ENCODE peak calls at places on chromosomes 4 and X, in five cellular contexts. C is K562, V is GM12892, N is HCT116, O is H1. I is an unnamed sample.

GRCh38 chrX:111040377-111041017 is 55.5 kb upstream of the PAK3 start:
- DNase-seq in C (no peak), V (no peak), N (no peak), O (no peak), I (no peak)

GRCh38 chr4:102825261-102826071 is 1.9 kb downstream of the UBE2D3 start:
- DNase-seq in C (no peak), V (no peak), N (peak; percentile 53), O (no peak), I (peak; percentile 39)

GRCh38 chr4:56927196-56927595 is 19.5 kb downstream of the REST start:
- DNase-seq in C (no peak), V (no peak), N (no peak), O (no peak), I (no peak)

GRCh38 chr4:22434895-22435294 is 81.0 kb downstream of the ADGRA3 start:
- DNase-seq in C (peak; percentile 12), V (no peak), N (peak; percentile 13), O (no peak), I (peak; percentile 8)

GRCh38 chr4:85681194-85681803 is 206.3 kb downstream of the ARHGAP24 start:
- DNase-seq in C (no peak), V (no peak), N (no peak), O (no peak), I (no peak)

GRCh38 chr4:78863991-78864390 is 75.2 kb downstream of the PAQR3 start:
- DNase-seq in C (no peak), V (no peak), N (no peak), O (no peak), I (no peak)

GRCh38 chr4:24730256-24731001 is 64.9 kb upstream of the SOD3 start:
- DNase-seq in C (no peak), V (no peak), N (no peak), O (no peak), I (no peak)

GRCh38 chrX:13899607-13900006 is 82.7 kb upstream of the GPM6B start:
- DNase-seq in C (no peak), V (no peak), N (no peak), O (no peak), I (peak; percentile 15)

GRCh38 chr4:145782756-145783155 is 102.8 kb downstream of the C4orf51 start:
- DNase-seq in C (no peak), V (no peak), N (no peak), O (no peak), I (no peak)

GRCh38 chr4:18536420-18536819 is 514.9 kb upstream of the LCORL start:
- DNase-seq in C (no peak), V (no peak), N (no peak), O (no peak), I (no peak)

GRCh38 chr4:4409416-4410115 is 22.7 kb downstream of the NSG1 start:
- DNase-seq in C (no peak), V (no peak), N (no peak), O (no peak), I (no peak)

GRCh38 chr4:119946359-119946758 is 120.3 kb downstream of the MAD2L1 start:
- DNase-seq in C (no peak), V (no peak), N (no peak), O (no peak), I (no peak)

GRCh38 chr4:150381671-150382427 is 200.1 kb upstream of the MAB21L2 start:
- DNase-seq in C (no peak), V (no peak), N (no peak), O (no peak), I (no peak)

GRCh38 chrX:110403839-110404238 is 45.2 kb downstream of the RTL9 start:
- DNase-seq in C (no peak), V (no peak), N (no peak), O (no peak), I (no peak)

GRCh38 chr4:112374850-112375249 is 77.7 kb downstream of the ALPK1 start:
- DNase-seq in C (no peak), V (no peak), N (no peak), O (no peak), I (no peak)

GRCh38 chrX:19544693-19545305 is 29.5 kb upstream of the MAP3K15 start:
- DNase-seq in C (peak; percentile 50), V (peak; percentile 44), N (peak; percentile 16), O (no peak), I (peak; percentile 39)

GRCh38 chr4:157713342-157713741 is 459.5 kb downstream of the GASK1B start:
- DNase-seq in C (no peak), V (no peak), N (no peak), O (no peak), I (no peak)

GRCh38 chrX:46587753-46588171 is 14.2 kb downstream of the CHST7 start:
- DNase-seq in C (no peak), V (no peak), N (no peak), O (no peak), I (no peak)

GRCh38 chrX:20354505-20354904 is 87.8 kb upstream of the RPS6KA3 start:
- DNase-seq in C (no peak), V (no peak), N (no peak), O (no peak), I (no peak)

GRCh38 chr4:166924456-166924855 is 309.8 kb downstream of the SPOCK3 start:
- DNase-seq in C (no peak), V (no peak), N (no peak), O (no peak), I (no peak)

GRCh38 chrX:86981326-86981890 is 536.2 kb upstream of the KLHL4 start:
- DNase-seq in C (no peak), V (no peak), N (no peak), O (no peak), I (no peak)

GRCh38 chrX:152641256-152641875 is 3.7 kb downstream of the GABRQ start:
- DNase-seq in C (no peak), V (no peak), N (no peak), O (no peak), I (no peak)

GRCh38 chr4:119080721-119081541 is 54.7 kb upstream of the MYOZ2 start:
- DNase-seq in C (no peak), V (no peak), N (no peak), O (no peak), I (no peak)

GRCh38 chr4:25376754-25377571 is at the start of gene ANAPC4:
- DNase-seq in C (peak; percentile 99), V (peak; percentile 91), N (peak; percentile 83), O (peak; percentile 84), I (peak; percentile 94)

GRCh38 chrX:18875256-18875878 is 108.5 kb downstream of the PHKA2 start:
- DNase-seq in C (no peak), V (no peak), N (no peak), O (no peak), I (no peak)

GRCh38 chr4:39702716-39703115 is 4.8 kb downstream of the UBE2K start:
- DNase-seq in C (no peak), V (no peak), N (no peak), O (no peak), I (no peak)

GRCh38 chr4:39698424-39699009 is 581 bp downstream of the UBE2K start:
- DNase-seq in C (peak; percentile 66), V (no peak), N (no peak), O (no peak), I (peak; percentile 46)

GRCh38 chr4:39700500-39700899 is 2.6 kb downstream of the UBE2K start:
- DNase-seq in C (no peak), V (no peak), N (no peak), O (no peak), I (no peak)

GRCh38 chr4:39699676-39700409 is 1.9 kb downstream of the UBE2K start:
- DNase-seq in C (no peak), V (no peak), N (no peak), O (no peak), I (no peak)

DNA sequence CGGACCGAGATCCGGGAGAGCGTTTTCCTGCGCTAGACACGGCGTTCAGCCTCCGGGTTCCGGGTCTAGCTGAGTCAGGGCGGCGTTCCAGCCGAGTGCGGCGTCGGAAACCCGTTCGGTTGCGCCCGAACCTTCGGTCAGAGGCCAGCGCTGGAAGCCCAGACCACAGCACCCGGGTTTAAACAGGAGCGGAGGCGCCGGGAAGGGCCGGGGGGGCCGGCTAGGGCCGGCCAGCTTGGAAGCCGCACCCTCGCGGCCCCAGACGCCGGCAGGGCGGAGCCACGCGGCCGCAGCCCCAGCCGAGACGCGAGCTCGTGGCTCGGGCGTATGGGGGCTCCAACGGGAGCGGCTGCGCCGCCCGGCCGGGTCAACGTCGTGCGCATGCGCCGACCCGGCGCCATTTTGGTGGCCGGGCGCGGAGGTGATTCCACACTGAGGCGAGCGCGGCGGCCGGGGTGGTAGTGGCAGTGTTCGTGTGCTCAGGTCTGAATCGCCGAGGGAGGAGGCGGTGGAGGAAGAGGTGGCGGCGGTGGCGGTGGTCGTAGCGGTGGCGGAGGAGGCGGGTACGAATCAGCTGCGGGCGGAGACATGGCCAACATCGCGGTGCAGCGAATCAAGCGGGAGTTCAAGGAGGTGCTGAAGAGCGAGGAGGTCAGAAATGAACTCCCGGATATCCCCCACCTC is at the start of gene UBE2K:
- DNase-seq in C (peak; percentile 94), V (peak; percentile 86), N (peak; percentile 71), O (peak; percentile 63), I (peak; percentile 75)
- TF ChIP-seq POLR2AphosphoS5 in C (peak; percentile 77), V (peak; percentile 92), N (peak; percentile 92), O (peak; percentile 92), I (peak; percentile 61)

GRCh38 chr4:141056473-141056872 is 76.8 kb downstream of the RNF150 start:
- DNase-seq in C (no peak), V (no peak), N (no peak), O (no peak), I (no peak)
- TF ChIP-seq POLR2A in C (no peak), V (no peak), N (no peak), O (no peak), I (no peak)

GRCh38 chrX:148878371-148878770 is 378.0 kb downstream of the AFF2 start:
- DNase-seq in C (no peak), V (no peak), N (no peak), O (no peak), I (no peak)
- TF ChIP-seq POLR2AphosphoS5 in C (no peak), V (no peak), N (no peak), O (no peak), I (no peak)

DNA sequence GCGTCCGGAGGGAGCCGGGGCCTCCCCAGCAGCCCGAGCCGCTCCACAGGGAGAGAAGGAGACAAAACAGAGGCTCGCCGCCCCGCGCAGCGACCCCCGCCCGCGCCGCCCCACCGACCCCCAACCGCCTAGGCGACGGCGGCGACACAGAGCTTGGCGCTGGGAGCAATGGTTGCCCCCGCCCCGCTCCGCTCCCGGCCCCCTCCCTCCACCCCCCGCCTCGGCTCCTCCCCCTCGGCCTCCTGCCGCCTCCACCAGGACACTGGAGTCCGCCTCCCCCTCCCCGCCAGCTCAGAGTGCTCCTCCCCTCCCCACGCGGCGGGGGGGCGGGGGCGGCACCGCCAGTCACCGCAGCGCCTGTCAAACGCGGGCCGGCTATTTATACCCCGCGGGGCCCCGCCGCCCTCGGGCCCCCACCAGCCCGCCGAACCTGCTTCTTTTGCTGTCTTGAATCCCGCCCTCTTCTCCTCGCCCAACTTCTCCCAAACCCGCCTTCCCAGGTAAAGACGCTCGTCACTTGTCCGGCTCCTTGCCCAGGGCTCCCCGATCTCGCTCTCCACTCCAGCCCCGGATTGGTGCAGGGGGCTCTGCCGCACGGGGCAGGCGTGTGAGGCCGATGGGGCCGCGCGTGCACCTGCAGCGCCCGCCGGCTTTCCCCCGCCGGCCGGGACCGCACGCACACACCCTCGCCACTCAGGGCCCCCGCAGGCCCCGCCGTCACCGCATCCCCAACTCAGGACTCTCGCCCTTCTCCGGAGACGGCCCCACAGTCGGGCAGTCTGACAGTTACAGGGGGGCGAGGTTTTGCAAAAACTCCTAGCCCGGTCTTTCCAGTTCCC is at the start of gene ELF2:
- DNase-seq in C (peak; percentile 94), V (peak; percentile 61), N (peak; percentile 73), O (no peak), I (peak; percentile 95)
- TF ChIP-seq POLR2A in C (peak; percentile 68), V (no peak), N (no peak), O (no peak), I (peak; percentile 32)

GRCh38 chrX:54446084-54446483 is 5.9 kb downstream of the TSR2 start:
- DNase-seq in C (no peak), V (no peak), N (no peak), O (no peak), I (no peak)
- TF ChIP-seq POLR2AphosphoS5 in C (no peak), V (no peak), N (no peak), O (no peak), I (no peak)

GRCh38 chr4:140373328-140374129 is at the start of gene SCOC:
- DNase-seq in C (peak; percentile 99), V (peak; percentile 81), N (peak; percentile 98), O (peak; percentile 99), I (peak; percentile 100)
- TF ChIP-seq POLR2A in C (peak; percentile 87), V (peak; percentile 67), N (peak; percentile 50), O (no peak), I (peak; percentile 53)